ENCODE peak calls at places on chromosome 15, in five cellular contexts. S is pancreas, U is MM.1S, G is IMR-90, Z is fibroblast of lung. B is an unnamed sample.

GRCh38 chr15:55742927-55743614 is at the start of gene PRTG:
- DNase-seq in S (peak; percentile 25), U (no peak), Z (peak; percentile 87), G (peak; percentile 69), B (peak; percentile 81)

GRCh38 chr15:94230886-94231727 is at the start of gene MCTP2:
- DNase-seq in G (peak; percentile 70), U (peak; percentile 93), S (peak; percentile 90), Z (peak; percentile 56), B (peak; percentile 78)

GRCh38 chr15:35986072-35986666 is 440.2 kb upstream of the DPH6 start:
- DNase-seq in Z (peak; percentile 15), G (peak; percentile 4), S (no peak), U (no peak), B (peak; percentile 55)

GRCh38 chr15:63610209-63610841 is 13.1 kb downstream of the FBXL22 start:
- DNase-seq in Z (peak; percentile 81), S (peak; percentile 45), G (peak; percentile 82), U (peak; percentile 90), B (peak; percentile 90)

GRCh38 chr15:88225484-88225883 is 31.1 kb downstream of the NTRK3 start:
- DNase-seq in Z (no peak), S (no peak), G (no peak), U (no peak), B (no peak)

GRCh38 chr15:98142584-98142983 is 182.1 kb downstream of the ARRDC4 start:
- DNase-seq in Z (no peak), U (no peak), G (no peak), S (no peak), B (no peak)

GRCh38 chr15:31177936-31178335 is 76.4 kb upstream of the TRPM1 start:
- DNase-seq in S (no peak), U (no peak), G (no peak), Z (no peak), B (no peak)

GRCh38 chr15:85749261-85750151 is 45.2 kb downstream of the KLHL25 start:
- DNase-seq in G (peak; percentile 8), S (no peak), Z (peak; percentile 29), U (no peak), B (peak; percentile 86)

GRCh38 chr15:32674681-32675080 is 33.2 kb downstream of the SCG5 start:
- DNase-seq in U (no peak), S (no peak), Z (no peak), G (no peak), B (no peak)

GRCh38 chr15:70817266-70817665 is 36.7 kb downstream of the LARP6 start:
- DNase-seq in G (no peak), U (no peak), S (no peak), Z (no peak), B (no peak)

GRCh38 chr15:55991841-55992768 is 1.3 kb downstream of the NEDD4 start:
- DNase-seq in Z (peak; percentile 17), G (no peak), U (no peak), S (no peak), B (no peak)

GRCh38 chr15:33201376-33202189 is 7.1 kb upstream of the FMN1 start:
- DNase-seq in U (peak; percentile 85), G (peak; percentile 20), S (peak; percentile 69), Z (peak; percentile 8), B (no peak)

GRCh38 chr15:33119263-33119662 is 75.3 kb downstream of the FMN1 start:
- DNase-seq in Z (no peak), S (no peak), G (no peak), U (no peak), B (no peak)

GRCh38 chr15:69997701-69998273 is 99.9 kb downstream of the TLE3 start:
- DNase-seq in Z (peak; percentile 14), U (no peak), S (peak; percentile 30), G (peak; percentile 4), B (no peak)

GRCh38 chr15:64634576-64635485 is 140.6 kb downstream of the RBPMS2 start:
- DNase-seq in U (no peak), Z (no peak), S (no peak), G (no peak), B (no peak)

GRCh38 chr15:74417230-74417629 is 16.5 kb downstream of the SEMA7A start:
- DNase-seq in G (peak; percentile 83), S (no peak), Z (peak; percentile 53), U (no peak), B (no peak)

GRCh38 chr15:74159773-74160172 is 13.7 kb upstream of the ISLR start:
- DNase-seq in U (no peak), G (no peak), S (no peak), Z (no peak), B (no peak)

GRCh38 chr15:69689133-69689532 is 236.5 kb downstream of the RPLP1 start:
- DNase-seq in G (no peak), Z (no peak), U (no peak), S (no peak), B (no peak)

GRCh38 chr15:56886450-56886856 is 32.0 kb upstream of the TCF12 start:
- DNase-seq in G (peak; percentile 17), Z (no peak), S (no peak), U (peak; percentile 15), B (no peak)

GRCh38 chr15:37793851-37794250 is 140.6 kb upstream of the TMCO5A start:
- DNase-seq in U (peak; percentile 21), G (no peak), Z (no peak), S (no peak), B (no peak)

GRCh38 chr15:51861557-51862350 is 32.3 kb downstream of the TMOD3 start:
- DNase-seq in Z (no peak), U (no peak), G (no peak), S (no peak), B (no peak)

GRCh38 chr15:34682673-34683072 is 72.1 kb downstream of the GJD2 start:
- DNase-seq in G (peak; percentile 76), U (no peak), S (no peak), Z (peak; percentile 22), B (no peak)

GRCh38 chr15:67067161-67067853 is 1.9 kb downstream of the SMAD3 start:
- DNase-seq in S (no peak), G (peak; percentile 39), U (no peak), Z (peak; percentile 59), B (no peak)

GRCh38 chr15:84604804-84605203 is 4.0 kb downstream of the ZSCAN2 start:
- DNase-seq in S (no peak), Z (no peak), U (no peak), G (peak; percentile 5), B (no peak)

GRCh38 chr15:25762015-25762662 is 101.0 kb downstream of the ATP10A start:
- DNase-seq in S (no peak), Z (no peak), U (no peak), G (peak; percentile 27), B (no peak)

GRCh38 chr15:101641894-101642293 is 10.3 kb downstream of the TM2D3 start:
- DNase-seq in Z (no peak), G (no peak), U (peak; percentile 81), S (no peak), B (no peak)

GRCh38 chr15:51195459-51195858 is 100.8 kb upstream of the TNFAIP8L3 start:
- DNase-seq in G (no peak), Z (no peak), U (no peak), S (no peak), B (no peak)

GRCh38 chr15:67613708-67614107 is 71.2 kb downstream of the MAP2K5 start:
- DNase-seq in Z (no peak), G (no peak), S (no peak), U (no peak), B (no peak)

GRCh38 chr15:70102827-70103226 is 5.1 kb upstream of the TLE3 start:
- DNase-seq in U (no peak), Z (no peak), S (no peak), G (no peak), B (no peak)

DNA sequence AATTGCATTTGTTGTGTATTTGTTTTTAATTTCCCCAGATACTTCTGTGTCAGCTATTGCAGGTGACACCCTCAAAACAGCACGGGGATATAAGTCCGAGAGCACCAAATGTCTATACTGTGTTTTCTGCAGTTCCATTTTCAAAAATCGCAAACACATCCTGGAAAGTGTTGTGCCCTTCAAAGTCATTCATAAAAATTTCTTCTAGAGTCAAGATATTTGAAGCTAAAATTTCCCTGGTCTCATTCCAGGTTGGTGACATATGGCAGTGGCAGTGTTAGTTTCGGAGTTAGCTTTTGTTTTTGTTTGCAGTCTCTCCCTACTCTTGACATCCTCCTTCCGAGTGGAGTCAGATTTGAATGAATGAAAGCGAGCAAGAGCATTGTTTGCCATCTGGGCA is 3.2 kb upstream of the FSIP1 start:
- DNase-seq in G (no peak), U (peak; percentile 48), S (no peak), Z (no peak), B (no peak)
- H3K4me1 ChIP-seq in G (peaks cover 24% of the 10 kb centered on the region), U (peaks cover 29% of the 10 kb centered on the region), S (peaks cover 9% of the 10 kb centered on the region), Z (peaks cover 30% of the 10 kb centered on the region), B (peaks cover 32% of the 10 kb centered on the region)

GRCh38 chr15:93038064-93038705 is 50.8 kb downstream of the RGMA start:
- DNase-seq in U (no peak), G (no peak), S (no peak), Z (no peak), B (peak; percentile 57)
- H3K27ac ChIP-seq in U (no peak overlapping the region), G (no peak overlapping the region), S (no peak overlapping the region), Z (no peak overlapping the region), B (peak overlapping the region; percentile 75)

DNA sequence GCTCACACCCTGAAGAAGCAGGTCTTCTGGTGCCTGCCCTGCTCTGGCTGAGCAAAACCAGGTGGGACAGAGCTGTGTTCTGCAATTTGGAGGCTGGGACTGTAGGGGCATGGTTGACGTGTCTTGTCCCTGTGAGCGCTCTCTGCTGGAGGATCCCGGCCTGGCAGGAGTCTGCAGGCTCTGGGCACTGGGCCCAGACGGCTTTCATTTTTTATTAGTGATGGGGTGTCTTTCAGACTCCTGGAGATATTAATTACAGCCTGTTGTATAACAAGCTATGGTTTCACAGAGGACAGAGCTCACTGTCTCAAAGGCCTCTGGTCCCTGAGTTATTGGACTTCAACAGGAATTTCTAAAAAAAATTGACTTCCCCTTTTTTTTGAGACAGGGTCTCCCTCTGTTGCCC is 29.5 kb upstream of the ZNF710 start:
- DNase-seq in G (peak; percentile 52), Z (peak; percentile 54), S (peak; percentile 66), U (peak; percentile 85), B (no peak)
- TF ChIP-seq CTCF in G (peak; percentile 63), Z (peak; percentile 66), S (peak; percentile 50), U (peak; percentile 92), B (peak; percentile 41)

GRCh38 chr15:65816441-65816840 is 24.3 kb upstream of the DENND4A start:
- DNase-seq in G (no peak), S (no peak), Z (no peak), U (no peak), B (no peak)
- H3K4me1 ChIP-seq in G (peaks cover 1% of the 10 kb centered on the region), S (no peaks in the 10 kb centered on the region), Z (no peaks in the 10 kb centered on the region), U (peaks cover 8% of the 10 kb centered on the region), B (no peaks in the 10 kb centered on the region)

GRCh38 chr15:60761505-60761845 is 282.5 kb upstream of the ICE2 start:
- DNase-seq in Z (no peak), S (no peak), U (no peak), G (no peak), B (no peak)

GRCh38 chr15:60760646-60761504 is 281.9 kb upstream of the ICE2 start:
- DNase-seq in G (peak; percentile 65), U (no peak), S (no peak), Z (peak; percentile 19), B (no peak)

GRCh38 chr15:60762167-60762566 is 283.2 kb upstream of the ICE2 start:
- DNase-seq in S (no peak), Z (no peak), G (no peak), U (no peak), B (no peak)

GRCh38 chr15:60764408-60764963 is 285.5 kb upstream of the ICE2 start:
- DNase-seq in S (no peak), Z (no peak), G (no peak), U (no peak), B (no peak)

GRCh38 chr15:60763668-60764067 is 284.7 kb upstream of the ICE2 start:
- DNase-seq in G (no peak), U (no peak), Z (no peak), S (no peak), B (no peak)
- H3K27ac ChIP-seq in G (no peak overlapping the region), U (no peak overlapping the region), Z (no peak overlapping the region), S (no peak overlapping the region), B (peak overlapping the region; percentile 25)

B was measured in sigmoid colon.